ENCODE peak calls at places on chromosome 3, in five cellular contexts. U is H7, P is choroid plexus epithelial cell, A is AG04450, D is HEK293T. M is an unnamed sample.

GRCh38 chr3:135896613-135897012 is 68.9 kb upstream of the PPP2R3A start:
- DNase-seq in U (no peak), P (no peak), A (no peak), D (no peak), M (no peak)

GRCh38 chr3:29513236-29513635 is 232.4 kb downstream of the RBMS3 start:
- DNase-seq in U (no peak), P (no peak), A (no peak), D (no peak), M (no peak)

GRCh38 chr3:133943639-133944131 is 48.0 kb upstream of the RAB6B start:
- DNase-seq in U (no peak), P (peak), A (peak), D (no peak), M (peak)

GRCh38 chr3:184171562-184171961 is 3.1 kb upstream of the AP2M1 start:
- DNase-seq in U (peak), P (peak), A (no peak), D (no peak), M (no peak)

GRCh38 chr3:191702121-191702520 is 241.2 kb downstream of the PYDC2 start:
- DNase-seq in U (peak), P (no peak), A (no peak), D (no peak), M (no peak)

GRCh38 chr3:162521669-162522068 is 1025.1 kb downstream of the OTOL1 start:
- DNase-seq in U (no peak), P (no peak), A (no peak), D (no peak), M (no peak)

GRCh38 chr3:10428393-10429091 is 76.8 kb downstream of the ATP2B2 start:
- DNase-seq in U (peak), P (no peak), A (no peak), D (no peak), M (no peak)

GRCh38 chr3:167754049-167754448 is 18.5 kb downstream of the SERPINI1 start:
- DNase-seq in U (no peak), P (no peak), A (no peak), D (no peak), M (no peak)

GRCh38 chr3:45628746-45629145 is 34.2 kb downstream of the LIMD1 start:
- DNase-seq in U (no peak), P (peak), A (no peak), D (no peak), M (no peak)

GRCh38 chr3:106745344-106746168 is 631.7 kb upstream of the CCDC54 start:
- DNase-seq in U (no peak), P (peak), A (peak), D (no peak), M (no peak)

GRCh38 chr3:172586447-172586846 is 63.2 kb upstream of the TNFSF10 start:
- DNase-seq in U (no peak), P (peak), A (no peak), D (no peak), M (no peak)

GRCh38 chr3:172315401-172316091 is 132.7 kb downstream of the GHSR start:
- DNase-seq in U (no peak), P (peak), A (peak), D (no peak), M (no peak)

M was measured in AG09319.